ENCODE peak calls at places on chromosome 1, in four cellular contexts. J is HepG2, U is K562, D is GM12878. G is an unnamed sample.
A peak's percentile ranks its signal among the peaks of the same experiment; 100 is the strongest.

GRCh38 chr1:71350805-71351204 is 270.0 kb upstream of the ZRANB2 start:
- DNase-seq in D (no peak), J (no peak), U (no peak), G (no peak)

GRCh38 chr1:197124376-197124775 is 22.1 kb downstream of the ASPM start:
- DNase-seq in D (no peak), U (no peak), J (no peak), G (no peak)

GRCh38 chr1:19744335-19744743 is 55.4 kb downstream of the TMCO4 start:
- DNase-seq in U (no peak), D (no peak), J (no peak), G (no peak)

GRCh38 chr1:182389619-182390047 is 2.0 kb downstream of the GLUL start:
- DNase-seq in J (peak; percentile 38), U (no peak), D (no peak), G (no peak)

GRCh38 chr1:214604543-214604942 is 1.5 kb downstream of the CENPF start:
- DNase-seq in J (peak; percentile 43), D (no peak), U (no peak), G (no peak)

GRCh38 chr1:15128520-15129313 is 24.8 kb upstream of the TMEM51 start:
- DNase-seq in D (peak; percentile 38), U (peak; percentile 83), J (peak; percentile 59), G (peak; percentile 83)

GRCh38 chr1:41856361-41857285 is 62.1 kb downstream of the HIVEP3 start:
- DNase-seq in U (no peak), J (no peak), D (no peak), G (no peak)

GRCh38 chr1:92409946-92410345 is 76.8 kb downstream of the GFI1 start:
- DNase-seq in J (no peak), U (no peak), D (no peak), G (no peak)

GRCh38 chr1:45008516-45008915 is 2.6 kb downstream of the HECTD3 start:
- DNase-seq in J (no peak), D (no peak), U (no peak), G (no peak)

GRCh38 chr1:173405758-173406344 is 71.3 kb upstream of the PRDX6 start:
- DNase-seq in J (no peak), D (no peak), U (no peak), G (no peak)

GRCh38 chr1:224666078-224666477 is 50.0 kb downstream of the CNIH3 start:
- DNase-seq in D (no peak), J (no peak), U (no peak), G (no peak)

GRCh38 chr1:20058531-20058930 is 11.5 kb upstream of the PLA2G5 start:
- DNase-seq in D (no peak), U (no peak), J (no peak), G (no peak)

GRCh38 chr1:235867903-235868469 is 1.3 kb upstream of the LYST start:
- DNase-seq in J (no peak), D (no peak), U (no peak), G (no peak)

GRCh38 chr1:117048431-117049133 is 11.5 kb upstream of the TTF2 start:
- DNase-seq in U (no peak), J (no peak), D (no peak), G (no peak)

GRCh38 chr1:175536369-175536768 is 207.0 kb downstream of the TNR start:
- DNase-seq in D (no peak), J (no peak), U (no peak), G (no peak)

GRCh38 chr1:99173900-99174299 is 90.4 kb upstream of the PLPPR4 start:
- DNase-seq in J (no peak), D (no peak), U (no peak), G (no peak)

GRCh38 chr1:97553975-97554374 is 366.9 kb downstream of the DPYD start:
- DNase-seq in D (no peak), U (no peak), J (no peak), G (no peak)

GRCh38 chr1:46184920-46185658 is 8.8 kb upstream of the P3R3URF start:
- DNase-seq in D (no peak), U (peak; percentile 45), J (no peak), G (no peak)

GRCh38 chr1:113401728-113402127 is 11.4 kb downstream of the MAGI3 start:
- DNase-seq in J (no peak), D (no peak), U (no peak), G (no peak)

GRCh38 chr1:153717330-153717729 is 10.5 kb upstream of the INTS3 start:
- DNase-seq in J (no peak), D (no peak), U (no peak), G (no peak)

GRCh38 chr1:228810855-228811654 is 75.8 kb downstream of the RHOU start:
- DNase-seq in J (no peak), D (no peak), U (no peak), G (no peak)

GRCh38 chr1:87826639-87827345 is 498.1 kb downstream of the LMO4 start:
- DNase-seq in D (peak; percentile 33), U (peak; percentile 49), J (peak; percentile 14), G (no peak)

GRCh38 chr1:203476223-203476622 is 617 bp downstream of the PRELP start:
- DNase-seq in U (no peak), J (no peak), D (no peak), G (no peak)

GRCh38 chr1:193533883-193534282 is 347.5 kb upstream of the B3GALT2 start:
- DNase-seq in U (no peak), D (no peak), J (no peak), G (no peak)

GRCh38 chr1:205273551-205273982 is 45.8 kb downstream of the TMCC2 start:
- DNase-seq in J (peak; percentile 65), U (peak; percentile 92), D (peak; percentile 32), G (peak; percentile 95)

GRCh38 chr1:215891266-215891665 is 324.2 kb downstream of the KCTD3 start:
- DNase-seq in D (no peak), J (no peak), U (no peak), G (no peak)

GRCh38 chr1:174815036-174815435 is 184.7 kb upstream of the CACYBP start:
- DNase-seq in J (peak; percentile 35), U (no peak), D (peak; percentile 21), G (no peak)

GRCh38 chr1:206792939-206793607 is 20.8 kb upstream of the IL10 start:
- DNase-seq in D (no peak), U (no peak), J (no peak), G (no peak)

GRCh38 chr1:151710187-151710586 is 6.4 kb downstream of the CELF3 start:
- DNase-seq in J (no peak), U (peak; percentile 74), D (no peak), G (peak; percentile 52)

GRCh38 chr1:230459463-230459862 is 33.3 kb upstream of the PGBD5 start:
- DNase-seq in D (no peak), U (no peak), J (no peak), G (no peak)

GRCh38 chr1:235552146-235552716 is 48.0 kb upstream of the B3GALNT2 start:
- DNase-seq in J (no peak), U (no peak), D (no peak), G (no peak)

GRCh38 chr1:214386747-214387146 is 105.8 kb downstream of the SMYD2 start:
- DNase-seq in D (no peak), J (no peak), U (no peak), G (no peak)

GRCh38 chr1:1399870-1400575 is 888 bp upstream of the CCNL2 start:
- DNase-seq in D (no peak), U (no peak), J (no peak), G (no peak)

GRCh38 chr1:27959792-27960603 is at the start of gene XKR8:
- DNase-seq in D (peak; percentile 31), J (peak; percentile 23), U (peak; percentile 86), G (peak; percentile 98)

GRCh38 chr1:27963393-27963792 is 3.6 kb downstream of the XKR8 start:
- DNase-seq in U (no peak), D (no peak), J (no peak), G (no peak)

GRCh38 chr1:27961646-27962221 is 2.0 kb downstream of the XKR8 start:
- DNase-seq in D (no peak), U (no peak), J (no peak), G (no peak)

GRCh38 chr1:27958513-27958912 is 1.3 kb upstream of the XKR8 start:
- DNase-seq in J (no peak), U (no peak), D (no peak), G (no peak)

GRCh38 chr1:27960762-27961645 is 1.2 kb downstream of the XKR8 start:
- DNase-seq in D (no peak), J (no peak), U (no peak), G (no peak)
- TF ChIP-seq FOXM1 in D (no peak), J (no peak), U (no peak), G (no peak)

GRCh38 chr1:53292690-53293089 is 35.2 kb downstream of the LRP8 start:
- DNase-seq in U (no peak), J (peak; percentile 29), D (peak; percentile 53), G (no peak)
- TF ChIP-seq BHLHE40 in U (no peak), J (no peak), D (no peak), G (no peak)

GRCh38 chr1:192003295-192004083 is 154.8 kb upstream of the RGS18 start:
- DNase-seq in J (no peak), D (no peak), U (no peak), G (no peak)
- TF ChIP-seq FOXM1 in J (no peak), D (no peak), U (no peak), G (no peak)

GRCh38 chr1:33860671-33861070 is 3.2 kb upstream of the HMGB4 start:
- DNase-seq in D (no peak), J (no peak), U (no peak), G (no peak)

GRCh38 chr1:33866286-33866685 is 2.4 kb downstream of the HMGB4 start:
- DNase-seq in U (no peak), D (no peak), J (no peak), G (no peak)

GRCh38 chr1:33867684-33868083 is 3.8 kb downstream of the HMGB4 start:
- DNase-seq in U (no peak), J (no peak), D (no peak), G (no peak)

GRCh38 chr1:33863779-33864178 is at the start of gene HMGB4:
- DNase-seq in U (no peak), J (no peak), D (no peak), G (no peak)

GRCh38 chr1:33864460-33865389 is 846 bp downstream of the HMGB4 start:
- DNase-seq in J (no peak), U (no peak), D (no peak), G (no peak)
- TF ChIP-seq BHLHE40 in J (no peak), U (no peak), D (no peak), G (no peak)

GRCh38 chr1:244084763-244085162 is 33.7 kb downstream of the ZBTB18 start:
- DNase-seq in D (no peak), U (no peak), J (no peak), G (no peak)
- TF ChIP-seq FOXM1 in D (no peak), U (no peak), J (no peak), G (no peak)

DNA sequence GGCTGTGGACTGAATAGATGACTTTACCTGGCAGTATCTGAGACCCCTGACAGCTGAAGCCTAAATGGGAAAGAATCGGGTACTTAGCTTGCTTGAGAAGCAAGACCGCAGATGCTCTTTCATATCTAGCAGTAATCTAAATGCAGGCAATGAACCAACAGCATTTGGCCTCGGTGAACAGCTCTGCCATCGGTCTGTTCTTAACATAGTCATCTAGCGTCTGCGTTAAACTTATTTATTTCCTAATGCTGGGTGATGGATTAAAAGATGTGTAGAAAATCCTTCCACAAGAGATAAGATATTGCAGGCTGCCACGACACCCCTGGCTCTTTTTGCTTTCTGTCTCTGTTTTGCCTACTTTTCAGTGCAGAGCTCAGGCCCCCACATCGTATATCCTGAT is 463.6 kb downstream of the CAMTA1 start:
- DNase-seq in U (no peak), J (no peak), D (no peak), G (no peak)
- TF ChIP-seq BHLHE40 in U (no peak), J (no peak), D (no peak), G (no peak)

G was measured in HEK293T.